ENCODE peak calls at places on chromosomes 7 and 10, in six cellular contexts. One of them, this sample, is unnamed.

GRCh38 chr10:7153750-7154149 is 257.1 kb downstream of the SFMBT2 start:
- DNase-seq in mammary epithelial cell: peak; percentile 48
- DNase-seq in lung microvascular endothelial cell: no peak
- DNase-seq in LHCN-M2: no peak
- DNase-seq in activated CD4-positive, alpha-beta T cell treated with anti-CD3 and anti-CD28 coated beads, Interleukin-2, amount 50 U/mL, for 48 hours: no peak
- DNase-seq in iPS-NIHi11: no peak
- DNase-seq in this sample: no peak

GRCh38 chr10:60974463-60975149 is 30.6 kb upstream of the RHOBTB1 start:
- DNase-seq in activated CD4-positive, alpha-beta T cell treated with anti-CD3 and anti-CD28 coated beads, Interleukin-2, amount 50 U/mL, for 48 hours: no peak
- DNase-seq in LHCN-M2: peak; percentile 46
- DNase-seq in lung microvascular endothelial cell: no peak
- DNase-seq in iPS-NIHi11: no peak
- DNase-seq in mammary epithelial cell: peak; percentile 60
- DNase-seq in this sample: no peak

GRCh38 chr10:49260636-49261296 is 38.2 kb upstream of the C10orf71 start:
- DNase-seq in mammary epithelial cell: no peak
- DNase-seq in activated CD4-positive, alpha-beta T cell treated with anti-CD3 and anti-CD28 coated beads, Interleukin-2, amount 50 U/mL, for 48 hours: no peak
- DNase-seq in LHCN-M2: no peak
- DNase-seq in lung microvascular endothelial cell: no peak
- DNase-seq in iPS-NIHi11: no peak
- DNase-seq in this sample: no peak

GRCh38 chr7:73892003-73892975 is 31.3 kb downstream of the TMEM270 start:
- DNase-seq in lung microvascular endothelial cell: peak; percentile 85
- DNase-seq in activated CD4-positive, alpha-beta T cell treated with anti-CD3 and anti-CD28 coated beads, Interleukin-2, amount 50 U/mL, for 48 hours: no peak
- DNase-seq in mammary epithelial cell: no peak
- DNase-seq in LHCN-M2: peak; percentile 33
- DNase-seq in iPS-NIHi11: no peak
- DNase-seq in this sample: no peak

GRCh38 chr10:37535459-37536246 is 321.8 kb downstream of the ZNF248 start:
- DNase-seq in lung microvascular endothelial cell: no peak
- DNase-seq in iPS-NIHi11: no peak
- DNase-seq in activated CD4-positive, alpha-beta T cell treated with anti-CD3 and anti-CD28 coated beads, Interleukin-2, amount 50 U/mL, for 48 hours: no peak
- DNase-seq in mammary epithelial cell: peak; percentile 11
- DNase-seq in LHCN-M2: peak; percentile 58
- DNase-seq in this sample: no peak

GRCh38 chr7:85104432-85105205 is 82.2 kb downstream of the SEMA3D start:
- DNase-seq in activated CD4-positive, alpha-beta T cell treated with anti-CD3 and anti-CD28 coated beads, Interleukin-2, amount 50 U/mL, for 48 hours: no peak
- DNase-seq in LHCN-M2: peak; percentile 12
- DNase-seq in lung microvascular endothelial cell: peak; percentile 80
- DNase-seq in mammary epithelial cell: peak; percentile 61
- DNase-seq in iPS-NIHi11: no peak
- DNase-seq in this sample: no peak

GRCh38 chr7:140640727-140641531 is at the start of gene DENND2A:
- DNase-seq in activated CD4-positive, alpha-beta T cell treated with anti-CD3 and anti-CD28 coated beads, Interleukin-2, amount 50 U/mL, for 48 hours: no peak
- DNase-seq in LHCN-M2: no peak
- DNase-seq in lung microvascular endothelial cell: peak; percentile 35
- DNase-seq in mammary epithelial cell: no peak
- DNase-seq in iPS-NIHi11: peak; percentile 89
- DNase-seq in this sample: no peak

GRCh38 chr7:66355762-66356161 is 150.6 kb downstream of the TPST1 start:
- DNase-seq in mammary epithelial cell: peak; percentile 77
- DNase-seq in LHCN-M2: no peak
- DNase-seq in lung microvascular endothelial cell: no peak
- DNase-seq in activated CD4-positive, alpha-beta T cell treated with anti-CD3 and anti-CD28 coated beads, Interleukin-2, amount 50 U/mL, for 48 hours: no peak
- DNase-seq in iPS-NIHi11: no peak
- DNase-seq in this sample: no peak

GRCh38 chr10:87659571-87660483 is at the start of gene PAPSS2:
- DNase-seq in iPS-NIHi11: peak; percentile 80
- DNase-seq in mammary epithelial cell: peak; percentile 46
- DNase-seq in lung microvascular endothelial cell: peak; percentile 53
- DNase-seq in LHCN-M2: peak; percentile 52
- DNase-seq in activated CD4-positive, alpha-beta T cell treated with anti-CD3 and anti-CD28 coated beads, Interleukin-2, amount 50 U/mL, for 48 hours: peak; percentile 36
- DNase-seq in this sample: no peak

GRCh38 chr10:114801411-114801813 is 20.2 kb upstream of the FHIP2A start:
- DNase-seq in LHCN-M2: no peak
- DNase-seq in mammary epithelial cell: no peak
- DNase-seq in activated CD4-positive, alpha-beta T cell treated with anti-CD3 and anti-CD28 coated beads, Interleukin-2, amount 50 U/mL, for 48 hours: peak; percentile 13
- DNase-seq in iPS-NIHi11: no peak
- DNase-seq in lung microvascular endothelial cell: no peak
- DNase-seq in this sample: no peak

GRCh38 chr7:85130702-85131101 is 56.2 kb downstream of the SEMA3D start:
- DNase-seq in mammary epithelial cell: no peak
- DNase-seq in LHCN-M2: no peak
- DNase-seq in activated CD4-positive, alpha-beta T cell treated with anti-CD3 and anti-CD28 coated beads, Interleukin-2, amount 50 U/mL, for 48 hours: no peak
- DNase-seq in lung microvascular endothelial cell: no peak
- DNase-seq in iPS-NIHi11: no peak
- DNase-seq in this sample: no peak

GRCh38 chr7:139702313-139702731 is 75.5 kb downstream of the HIPK2 start:
- DNase-seq in LHCN-M2: peak; percentile 23
- DNase-seq in lung microvascular endothelial cell: peak; percentile 42
- DNase-seq in activated CD4-positive, alpha-beta T cell treated with anti-CD3 and anti-CD28 coated beads, Interleukin-2, amount 50 U/mL, for 48 hours: no peak
- DNase-seq in iPS-NIHi11: no peak
- DNase-seq in mammary epithelial cell: no peak
- DNase-seq in this sample: no peak

GRCh38 chr7:103772171-103772570 is 217.3 kb downstream of the RELN start:
- DNase-seq in LHCN-M2: no peak
- DNase-seq in mammary epithelial cell: no peak
- DNase-seq in lung microvascular endothelial cell: no peak
- DNase-seq in iPS-NIHi11: no peak
- DNase-seq in activated CD4-positive, alpha-beta T cell treated with anti-CD3 and anti-CD28 coated beads, Interleukin-2, amount 50 U/mL, for 48 hours: no peak
- DNase-seq in this sample: no peak

GRCh38 chr10:88156341-88156740 is 292.9 kb downstream of the PTEN start:
- DNase-seq in iPS-NIHi11: no peak
- DNase-seq in lung microvascular endothelial cell: no peak
- DNase-seq in mammary epithelial cell: peak; percentile 55
- DNase-seq in activated CD4-positive, alpha-beta T cell treated with anti-CD3 and anti-CD28 coated beads, Interleukin-2, amount 50 U/mL, for 48 hours: no peak
- DNase-seq in LHCN-M2: peak; percentile 74
- DNase-seq in this sample: no peak

GRCh38 chr10:113612154-113612553 is 51.7 kb downstream of the NRAP start:
- DNase-seq in lung microvascular endothelial cell: no peak
- DNase-seq in mammary epithelial cell: no peak
- DNase-seq in activated CD4-positive, alpha-beta T cell treated with anti-CD3 and anti-CD28 coated beads, Interleukin-2, amount 50 U/mL, for 48 hours: no peak
- DNase-seq in LHCN-M2: no peak
- DNase-seq in iPS-NIHi11: no peak
- DNase-seq in this sample: no peak

GRCh38 chr7:117119192-117119924 is 166.1 kb downstream of the ST7 start:
- DNase-seq in mammary epithelial cell: peak; percentile 57
- DNase-seq in activated CD4-positive, alpha-beta T cell treated with anti-CD3 and anti-CD28 coated beads, Interleukin-2, amount 50 U/mL, for 48 hours: peak; percentile 87
- DNase-seq in iPS-NIHi11: peak; percentile 54
- DNase-seq in LHCN-M2: peak; percentile 80
- DNase-seq in lung microvascular endothelial cell: peak; percentile 87
- DNase-seq in this sample: peak; percentile 70

GRCh38 chr7:157150825-157151412 is 12.2 kb downstream of the UBE3C start:
- DNase-seq in LHCN-M2: peak; percentile 18
- DNase-seq in iPS-NIHi11: peak; percentile 45
- DNase-seq in mammary epithelial cell: no peak
- DNase-seq in lung microvascular endothelial cell: peak; percentile 34
- DNase-seq in activated CD4-positive, alpha-beta T cell treated with anti-CD3 and anti-CD28 coated beads, Interleukin-2, amount 50 U/mL, for 48 hours: no peak
- DNase-seq in this sample: no peak

GRCh38 chr10:80411267-80411668 is 2.9 kb downstream of the PRXL2A start:
- DNase-seq in lung microvascular endothelial cell: peak; percentile 95
- DNase-seq in activated CD4-positive, alpha-beta T cell treated with anti-CD3 and anti-CD28 coated beads, Interleukin-2, amount 50 U/mL, for 48 hours: no peak
- DNase-seq in iPS-NIHi11: no peak
- DNase-seq in LHCN-M2: no peak
- DNase-seq in mammary epithelial cell: no peak
- DNase-seq in this sample: no peak

GRCh38 chr10:77006836-77007511 is 630.6 kb downstream of the KCNMA1 start:
- DNase-seq in lung microvascular endothelial cell: no peak
- DNase-seq in iPS-NIHi11: no peak
- DNase-seq in LHCN-M2: no peak
- DNase-seq in mammary epithelial cell: peak; percentile 95
- DNase-seq in activated CD4-positive, alpha-beta T cell treated with anti-CD3 and anti-CD28 coated beads, Interleukin-2, amount 50 U/mL, for 48 hours: no peak
- DNase-seq in this sample: no peak

GRCh38 chr7:156000601-156001396 is 188.5 kb upstream of the SHH start:
- DNase-seq in LHCN-M2: no peak
- DNase-seq in iPS-NIHi11: no peak
- DNase-seq in lung microvascular endothelial cell: no peak
- DNase-seq in activated CD4-positive, alpha-beta T cell treated with anti-CD3 and anti-CD28 coated beads, Interleukin-2, amount 50 U/mL, for 48 hours: no peak
- DNase-seq in mammary epithelial cell: no peak
- DNase-seq in this sample: no peak

This sample was measured in smooth muscle cell of the brain vasculature.